ENCODE peak calls at places on chromosomes 2 and 18, in nine cellular contexts. D, F, X, T, I, Z, R, K and C are unnamed samples.

GRCh38 chr18:21203096-21203495 is 38.9 kb upstream of the GREB1L start:
- DNase-seq in D (no peak), F (no peak), X (no peak), T (no peak), I (no peak), Z (no peak), R (no peak), K (no peak), C (no peak)

GRCh38 chr2:224646242-224646846 is 61.2 kb upstream of the CUL3 start:
- DNase-seq in D (peak), F (no peak), X (no peak), T (no peak), I (no peak), Z (peak), R (no peak), K (peak), C (no peak)

GRCh38 chr2:236994361-236994760 is 91.3 kb upstream of the COPS8 start:
- DNase-seq in D (no peak), F (no peak), X (no peak), T (no peak), I (no peak), Z (no peak), R (no peak), K (no peak), C (no peak)

GRCh38 chr18:61900504-61901281 is 7.9 kb upstream of the RNF152 start:
- DNase-seq in D (no peak), F (no peak), X (no peak), T (no peak), I (no peak), Z (no peak), R (no peak), K (no peak), C (no peak)

GRCh38 chr2:219638217-219638947 is 11.0 kb downstream of the SLC4A3 start:
- DNase-seq in D (no peak), F (no peak), X (no peak), T (no peak), I (no peak), Z (peak), R (no peak), K (no peak), C (no peak)

GRCh38 chr18:75003089-75003488 is 205.8 kb downstream of the PTGR3 start:
- DNase-seq in D (no peak), F (no peak), X (no peak), T (no peak), I (no peak), Z (no peak), R (no peak), K (no peak), C (no peak)

GRCh38 chr2:180730976-180731375 is 249.4 kb upstream of the UBE2E3 start:
- DNase-seq in D (peak), F (no peak), X (no peak), T (no peak), I (no peak), Z (no peak), R (no peak), K (no peak), C (peak)

GRCh38 chr2:237271698-237272097 is 142.3 kb downstream of the COL6A3 start:
- DNase-seq in D (no peak), F (no peak), X (no peak), T (no peak), I (no peak), Z (no peak), R (no peak), K (no peak), C (no peak)

GRCh38 chr2:154588838-154589237 is 109.7 kb upstream of the KCNJ3 start:
- DNase-seq in D (no peak), F (no peak), X (no peak), T (no peak), I (no peak), Z (no peak), R (no peak), K (no peak), C (no peak)

GRCh38 chr2:19746611-19747309 is 155.0 kb downstream of the TTC32 start:
- DNase-seq in D (peak), F (no peak), X (no peak), T (peak), I (no peak), Z (peak), R (peak), K (no peak), C (no peak)

GRCh38 chr2:99672766-99673375 is 183.1 kb upstream of the REV1 start:
- DNase-seq in D (no peak), F (no peak), X (no peak), T (peak), I (no peak), Z (no peak), R (no peak), K (no peak), C (no peak)

GRCh38 chr2:32931519-32931918 is 15.2 kb upstream of the LTBP1 start:
- DNase-seq in D (no peak), F (no peak), X (no peak), T (no peak), I (no peak), Z (no peak), R (no peak), K (no peak), C (no peak)

GRCh38 chr18:31731628-31732027 is 29.1 kb downstream of the SLC25A52 start:
- DNase-seq in D (no peak), F (no peak), X (no peak), T (peak), I (no peak), Z (no peak), R (no peak), K (no peak), C (no peak)

GRCh38 chr2:27984153-27984552 is 93.6 kb downstream of the BABAM2 start:
- DNase-seq in D (no peak), F (no peak), X (no peak), T (no peak), I (no peak), Z (no peak), R (no peak), K (no peak), C (no peak)

GRCh38 chr18:68549257-68549871 is 165.5 kb downstream of the TMX3 start:
- DNase-seq in D (no peak), F (no peak), X (no peak), T (no peak), I (no peak), Z (no peak), R (no peak), K (no peak), C (no peak)

GRCh38 chr2:23426284-23426905 is 41.4 kb downstream of the KLHL29 start:
- DNase-seq in D (no peak), F (peak), X (no peak), T (no peak), I (peak), Z (no peak), R (no peak), K (no peak), C (no peak)

GRCh38 chr2:128172191-128172590 is 81.2 kb downstream of the UGGT1 start:
- DNase-seq in D (peak), F (no peak), X (no peak), T (no peak), I (no peak), Z (peak), R (peak), K (no peak), C (no peak)

GRCh38 chr2:119723121-119723635 is 36.5 kb upstream of the PTPN4 start:
- DNase-seq in D (no peak), F (no peak), X (no peak), T (no peak), I (no peak), Z (peak), R (no peak), K (peak), C (no peak)